ENCODE peak calls at places on chromosomes 4 and X, in ten cellular contexts. R is kidney, F is PC-9, D is esophagus squamous epithelium, V is pancreas, U is neural progenitor cell, E is left lung, H is prostate gland, G is tibial artery, L is upper lobe of right lung. M is an unnamed sample. For H3K9me3 and H3K4me1, the result is how much of the 10 kb centered on the place peaks cover.

GRCh38 chrX:2698604-2699003 is 7.5 kb downstream of the CD99 start:
- DNase-seq in D (no peak), R (no peak), G (no peak), E (no peak), U (no peak), V (no peak), L (no peak), F (peak), H (no peak), M (no peak)

GRCh38 chr4:81152839-81153713 is 61.9 kb downstream of the PRKG2 start:
- DNase-seq in E (no peak), D (no peak), H (no peak), V (no peak), R (no peak), G (no peak), F (no peak), U (no peak), L (no peak), M (no peak)

GRCh38 chr4:130608121-130608520 is 1512.2 kb downstream of the C4orf33 start:
- DNase-seq in G (no peak), R (no peak), F (no peak), L (no peak), V (no peak), E (no peak), H (no peak), D (no peak), U (no peak), M (no peak)

GRCh38 chr4:76984127-76984526 is 34.6 kb downstream of the SEPTIN11 start:
- DNase-seq in G (no peak), H (no peak), D (no peak), E (no peak), R (no peak), L (no peak), U (no peak), V (no peak), F (no peak), M (no peak)

GRCh38 chr4:52371861-52372260 is 287.2 kb downstream of the USP46 start:
- DNase-seq in L (no peak), H (no peak), U (no peak), R (no peak), F (no peak), D (no peak), V (no peak), E (no peak), G (no peak), M (no peak)

GRCh38 chr4:186770446-186771175 is 47.0 kb upstream of the FAT1 start:
- DNase-seq in L (no peak), H (no peak), D (no peak), U (no peak), E (no peak), G (no peak), V (no peak), F (no peak), R (no peak), M (no peak)

GRCh38 chrX:154785711-154786110 is 19.6 kb downstream of the MPP1 start:
- DNase-seq in V (no peak), F (no peak), G (no peak), U (no peak), D (no peak), H (no peak), E (no peak), R (no peak), L (no peak), M (no peak)

GRCh38 chrX:41664307-41665299 is 24.2 kb upstream of the GPR34 start:
- DNase-seq in R (no peak), U (no peak), D (no peak), L (no peak), F (no peak), G (no peak), H (no peak), V (no peak), E (no peak), M (no peak)

GRCh38 chr4:2068566-2068965 is 9.4 kb downstream of the NAT8L start:
- DNase-seq in D (no peak), R (peak), V (no peak), U (no peak), L (peak), H (no peak), G (peak), E (peak), F (no peak), M (peak)

GRCh38 chrX:101957174-101957573 is 25.3 kb upstream of the ZMAT1 start:
- DNase-seq in V (no peak), L (no peak), U (no peak), D (no peak), G (no peak), H (no peak), R (no peak), E (no peak), F (no peak), M (no peak)

GRCh38 chrX:101958139-101958538 is 26.3 kb upstream of the ZMAT1 start:
- DNase-seq in V (no peak), H (no peak), E (no peak), L (no peak), U (no peak), F (no peak), D (no peak), G (no peak), R (no peak), M (no peak)

GRCh38 chrX:101950581-101950980 is 18.8 kb upstream of the ZMAT1 start:
- DNase-seq in R (no peak), V (no peak), D (no peak), H (no peak), L (no peak), E (no peak), G (no peak), F (no peak), U (no peak), M (no peak)

DNA sequence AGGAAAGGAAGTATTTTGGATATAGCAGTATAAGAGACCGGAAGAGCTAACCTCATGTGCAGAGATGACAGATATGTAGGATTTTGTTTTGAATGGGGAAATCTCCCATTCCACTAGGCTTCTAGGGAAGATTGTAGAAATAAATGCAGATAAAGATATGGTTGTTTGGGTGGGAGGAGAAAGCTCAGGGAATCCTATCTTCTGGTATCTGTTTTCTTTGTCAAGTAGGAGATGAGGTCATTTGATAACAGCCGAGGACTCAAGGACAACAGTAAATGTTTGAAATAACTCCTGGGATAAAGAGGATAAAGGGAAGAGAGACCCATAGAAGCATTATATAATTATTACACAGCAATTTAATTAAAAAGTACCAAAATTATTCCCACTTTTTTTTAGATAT is 24.7 kb upstream of the ZMAT1 start:
- DNase-seq in R (no peak), U (no peak), D (no peak), F (no peak), L (no peak), G (no peak), V (no peak), E (no peak), H (no peak), M (no peak)
- H3K9me3 ChIP-seq in R (under half), U (under half), D (under half), F (under half), L (under half), G (under half), V (under half), E (under half), H (under half), M (under half)

DNA sequence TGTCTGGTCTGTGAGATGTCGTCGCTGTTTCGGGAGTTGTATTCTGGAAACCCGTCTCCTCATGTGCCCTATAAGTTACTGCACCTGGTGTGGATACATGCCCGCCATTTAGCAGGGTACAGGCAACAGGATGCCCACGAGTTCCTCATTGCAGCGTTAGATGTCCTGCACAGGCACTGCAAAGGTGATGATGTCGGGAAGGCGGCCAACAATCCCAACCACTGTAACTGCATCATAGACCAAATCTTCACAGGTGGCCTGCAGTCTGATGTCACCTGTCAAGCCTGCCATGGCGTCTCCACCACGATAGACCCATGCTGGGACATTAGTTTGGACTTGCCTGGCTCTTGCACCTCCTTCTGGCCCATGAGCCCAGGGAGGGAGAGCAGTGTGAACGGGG is 1.4 kb downstream of the USP27X start:
- DNase-seq in H (no peak), U (no peak), R (no peak), V (no peak), L (no peak), F (no peak), D (no peak), E (no peak), G (no peak), M (no peak)
- H3K4me3 ChIP-seq in H (no peak), U (peak), R (no peak), V (no peak), L (no peak), F (peak), D (no peak), E (no peak), G (no peak), M (no peak)

GRCh38 chr4:121139533-121140222 is 24.4 kb downstream of the TNIP3 start:
- DNase-seq in R (no peak), D (no peak), F (no peak), H (no peak), V (no peak), E (peak), G (no peak), U (no peak), L (no peak), M (no peak)

GRCh38 chr4:121138445-121138844 is 25.7 kb downstream of the TNIP3 start:
- DNase-seq in R (no peak), G (no peak), H (no peak), V (no peak), U (no peak), F (no peak), L (no peak), D (no peak), E (no peak), M (no peak)

GRCh38 chr4:121138014-121138413 is 26.1 kb downstream of the TNIP3 start:
- DNase-seq in L (no peak), H (no peak), F (no peak), G (no peak), R (no peak), E (no peak), U (no peak), V (no peak), D (no peak), M (no peak)

GRCh38 chr4:121143126-121143525 is 21.0 kb downstream of the TNIP3 start:
- DNase-seq in H (no peak), D (no peak), G (no peak), F (no peak), V (no peak), L (no peak), U (no peak), E (no peak), R (no peak), M (no peak)

DNA sequence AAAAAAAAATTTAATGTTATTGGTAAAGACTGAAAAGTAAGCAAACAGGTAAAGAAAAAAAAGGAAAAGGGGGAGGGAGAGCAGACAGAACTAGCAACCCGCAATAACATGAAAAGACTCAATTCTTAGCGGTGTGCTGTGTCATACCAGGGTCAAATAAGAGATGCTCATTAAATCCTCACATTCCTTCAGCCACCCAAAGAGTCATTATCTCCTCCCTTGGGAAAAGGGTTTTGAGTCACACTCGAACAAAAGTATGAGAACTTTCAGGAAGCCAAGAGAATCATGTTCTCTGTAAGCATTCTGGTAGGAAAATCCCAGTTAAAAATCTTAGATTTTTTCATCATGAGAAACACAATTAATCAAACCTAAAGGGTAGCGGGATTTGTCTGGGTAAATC is 23.4 kb downstream of the TNIP3 start:
- DNase-seq in E (no peak), G (no peak), U (no peak), F (no peak), R (no peak), H (no peak), D (no peak), V (no peak), L (no peak), M (no peak)
- H3K4me1 ChIP-seq in E (under half), G (under half), U (under half), F (under half), R (under half), H (under half), D (under half), V (under half), L (under half), M (under half)

GRCh38 chr4:109607976-109608375 is 47.9 kb downstream of the MCUB start:
- DNase-seq in G (no peak), H (no peak), L (no peak), D (no peak), V (no peak), R (no peak), E (no peak), F (no peak), U (no peak), M (no peak)
- H3K9me3 ChIP-seq in G (under half), H (under half), L (under half), D (under half), V (under half), R (under half), E (under half), F (under half), U (under half), M (under half)

GRCh38 chrX:101383679-101384078 is 2.3 kb downstream of the BTK start:
- DNase-seq in H (no peak), E (no peak), D (no peak), R (no peak), V (no peak), U (peak), F (no peak), L (no peak), G (no peak), M (no peak)
- H3K4me3 ChIP-seq in H (no peak), E (no peak), D (no peak), R (no peak), V (no peak), U (no peak), F (no peak), L (no peak), G (no peak), M (no peak)